ENCODE peak calls at places on chromosome 20, in eight cellular contexts. Q is upper lobe of right lung; B is tibial nerve; S is breast epithelium; U is fibroblast of lung; D is CD8-positive, alpha-beta T cell; F is mesendoderm; Z is CD8-positive, alpha-beta memory T cell. G is an unnamed sample.

GRCh38 chr20:38748863-38749153 is 548 bp downstream of the ACTR5 start:
- DNase-seq in U (no peak), S (no peak), F (peak), D (no peak), Q (no peak), Z (no peak), B (no peak), G (no peak)

GRCh38 chr20:41375846-41376245 is 9.2 kb upstream of the EMILIN3 start:
- DNase-seq in Z (no peak), U (no peak), S (no peak), F (no peak), B (no peak), D (no peak), Q (no peak), G (no peak)

GRCh38 chr20:2596673-2597279 is 55.7 kb upstream of the NOP56 start:
- DNase-seq in S (no peak), Z (no peak), F (no peak), Q (no peak), B (no peak), U (no peak), D (no peak), G (no peak)

GRCh38 chr20:22949710-22950109 is 85.4 kb upstream of the SSTR4 start:
- DNase-seq in B (no peak), F (no peak), D (no peak), S (no peak), Q (no peak), Z (no peak), U (no peak), G (no peak)

GRCh38 chr20:46703435-46703834 is 6.0 kb upstream of the SLC2A10 start:
- DNase-seq in Z (no peak), U (no peak), D (no peak), F (no peak), Q (no peak), B (no peak), S (no peak), G (no peak)

GRCh38 chr20:62355527-62356142 is 11.5 kb downstream of the LAMA5 start:
- DNase-seq in D (no peak), S (no peak), Z (no peak), B (no peak), F (peak), Q (no peak), U (no peak), G (peak)

GRCh38 chr20:64246616-64247311 is 8.8 kb upstream of the PCMTD2 start:
- DNase-seq in F (no peak), Z (no peak), S (no peak), D (no peak), Q (peak), U (no peak), B (no peak), G (no peak)

GRCh38 chr20:9930142-9930541 is 91.3 kb upstream of the PAK5 start:
- DNase-seq in U (no peak), B (no peak), D (no peak), F (no peak), S (no peak), Z (no peak), Q (no peak), G (no peak)

GRCh38 chr20:8095648-8096572 is 36.2 kb upstream of the PLCB1 start:
- DNase-seq in D (no peak), Q (no peak), Z (no peak), F (no peak), B (no peak), S (no peak), U (peak), G (no peak)

GRCh38 chr20:13449868-13450441 is 188.8 kb downstream of the TASP1 start:
- DNase-seq in Q (no peak), D (no peak), U (peak), Z (no peak), F (no peak), S (no peak), B (no peak), G (no peak)

GRCh38 chr20:61055642-61056041 is 196.4 kb upstream of the CDH4 start:
- DNase-seq in S (no peak), D (no peak), Q (no peak), B (peak), U (no peak), Z (no peak), F (no peak), G (no peak)

GRCh38 chr20:61903575-61904340 is 161.9 kb downstream of the TAF4 start:
- DNase-seq in U (no peak), D (no peak), S (no peak), Q (no peak), B (no peak), F (no peak), Z (no peak), G (no peak)

GRCh38 chr20:62854121-62854520 is 7.5 kb downstream of the TCFL5 start:
- DNase-seq in U (no peak), S (no peak), B (no peak), F (no peak), Z (no peak), Q (no peak), D (no peak), G (no peak)

GRCh38 chr20:3218307-3218988 is 9.2 kb downstream of the ITPA start:
- DNase-seq in F (peak), Z (peak), Q (peak), B (no peak), D (peak), U (peak), S (peak), G (no peak)

GRCh38 chr20:5065489-5066383 is 54.0 kb downstream of the PCNA start:
- DNase-seq in S (no peak), D (no peak), Q (peak), F (peak), U (peak), B (no peak), Z (no peak), G (peak)

GRCh38 chr20:62935204-62935967 is 2.6 kb upstream of the GID8 start:
- DNase-seq in U (no peak), B (no peak), D (no peak), Z (no peak), F (no peak), Q (peak), S (no peak), G (no peak)

GRCh38 chr20:43727980-43728590 is 1.3 kb upstream of the GTSF1L start:
- DNase-seq in D (no peak), U (peak), Z (peak), B (no peak), Q (no peak), S (no peak), F (no peak), G (no peak)

GRCh38 chr20:39880890-39881289 is 808.1 kb downstream of the MAFB start:
- DNase-seq in Z (no peak), F (peak), B (no peak), D (no peak), U (no peak), Q (no peak), S (no peak), G (no peak)

GRCh38 chr20:16312998-16313397 is 260.2 kb downstream of the KIF16B start:
- DNase-seq in D (no peak), F (no peak), Z (no peak), S (no peak), Q (no peak), U (no peak), B (no peak), G (no peak)

GRCh38 chr20:42587427-42587826 is 602.3 kb downstream of the PTPRT start:
- DNase-seq in B (no peak), Z (no peak), Q (no peak), F (peak), D (no peak), S (no peak), U (no peak), G (no peak)

GRCh38 chr20:63055575-63056235 is 48.9 kb upstream of the BHLHE23 start:
- DNase-seq in F (no peak), Z (no peak), Q (peak), U (no peak), B (no peak), D (no peak), S (no peak), G (peak)

GRCh38 chr20:40494238-40494637 is 194.8 kb downstream of the MAFB start:
- DNase-seq in B (no peak), U (no peak), Z (no peak), Q (no peak), S (no peak), F (no peak), D (no peak), G (no peak)

GRCh38 chr20:8807480-8808179 is 261.3 kb upstream of the PLCB4 start:
- DNase-seq in D (no peak), Q (no peak), U (no peak), S (no peak), B (no peak), F (no peak), Z (no peak), G (no peak)

GRCh38 chr20:45061244-45061643 is 39.7 kb downstream of the KCNS1 start:
- DNase-seq in U (peak), Q (no peak), B (no peak), D (no peak), S (no peak), Z (no peak), F (no peak), G (no peak)

GRCh38 chr20:38581013-38581412 is at the start of gene ADIG:
- DNase-seq in B (no peak), Z (no peak), F (no peak), S (peak), Q (no peak), U (no peak), D (no peak), G (peak)

GRCh38 chr20:8401491-8401890 is 269.4 kb downstream of the PLCB1 start:
- DNase-seq in F (peak), B (no peak), D (no peak), S (no peak), Q (no peak), Z (no peak), U (no peak), G (no peak)

GRCh38 chr20:31861346-31862156 is 8.8 kb downstream of the DUSP15 start:
- DNase-seq in S (no peak), Z (peak), B (no peak), F (peak), D (peak), U (peak), Q (peak), G (peak)

DNA sequence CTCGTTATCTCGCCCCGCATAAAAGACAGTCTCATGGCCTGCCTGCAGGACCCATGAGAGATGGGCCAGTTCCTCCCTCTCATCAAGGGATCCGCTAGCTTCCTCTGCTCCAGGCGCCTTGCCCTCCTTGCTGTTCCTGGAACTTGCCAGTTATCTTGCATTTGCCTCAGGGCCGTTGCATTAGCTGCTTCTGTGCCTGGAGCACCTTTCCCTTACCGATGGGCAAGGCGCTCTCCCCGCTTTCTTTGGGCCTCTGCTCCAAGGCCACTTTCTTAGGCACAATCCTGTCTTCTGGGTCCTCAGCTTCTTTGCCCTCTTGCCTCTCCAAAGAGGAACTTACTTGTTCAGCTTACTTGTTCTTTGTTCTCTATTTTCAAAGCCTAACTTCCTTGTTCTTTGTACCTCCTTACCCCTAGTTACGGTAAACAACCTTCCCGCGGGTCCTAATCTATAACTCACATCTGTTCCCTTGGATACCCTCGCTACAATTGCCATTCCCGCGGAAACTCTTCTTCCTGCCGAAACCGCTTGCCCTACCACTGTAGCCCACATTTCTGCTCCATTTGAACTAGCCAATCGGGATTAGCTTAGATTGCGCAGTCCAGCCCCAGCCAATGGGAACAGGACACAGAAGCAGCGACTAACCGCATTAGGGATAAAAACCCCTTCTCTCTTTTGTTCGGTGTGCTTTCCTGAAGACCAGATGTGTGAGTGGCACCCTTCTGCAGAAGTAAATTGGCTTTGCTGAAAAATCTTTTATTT is 887 bp upstream of the NSFL1C start:
- DNase-seq in D (no peak), U (no peak), Z (peak), S (peak), F (peak), Q (no peak), B (no peak), G (no peak)
- H3K27ac ChIP-seq in D (no peak), U (no peak), Z (peak), S (peak), F (no peak), Q (peak), B (peak), G (peak)

DNA sequence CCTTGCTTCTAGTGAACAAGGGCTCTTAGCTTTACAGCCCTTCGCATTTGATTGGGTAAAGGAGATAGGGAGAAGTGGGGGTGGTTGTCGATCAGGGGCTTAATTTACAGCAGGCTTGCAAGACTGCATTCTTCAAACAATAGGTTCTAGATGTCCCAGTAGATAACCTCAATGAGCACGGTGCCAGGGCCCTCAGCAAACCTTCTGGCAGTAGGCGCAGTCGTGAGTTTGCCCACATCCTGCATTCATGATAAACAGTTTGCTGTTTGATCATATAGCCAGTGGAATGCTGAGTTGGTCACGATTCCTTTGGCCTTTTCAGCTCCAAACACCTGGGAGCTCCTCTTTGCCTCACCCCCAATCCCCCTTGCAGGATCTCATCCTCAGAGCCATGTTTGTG is 27.5 kb downstream of the SUN5 start:
- DNase-seq in Z (peak), U (no peak), S (no peak), F (peak), D (no peak), Q (no peak), B (no peak), G (no peak)
- H3K27ac ChIP-seq in Z (no peak), U (no peak), S (no peak), F (no peak), D (no peak), Q (no peak), B (peak), G (no peak)

GRCh38 chr20:37350655-37351574 is 5.0 kb downstream of the SRC start:
- DNase-seq in U (no peak), Q (peak), B (no peak), F (peak), D (no peak), S (no peak), Z (no peak), G (no peak)

GRCh38 chr20:37349517-37350491 is 3.9 kb downstream of the SRC start:
- DNase-seq in B (no peak), F (no peak), D (no peak), Q (peak), Z (no peak), S (no peak), U (no peak), G (no peak)

GRCh38 chr20:37353285-37353849 is 7.4 kb downstream of the SRC start:
- DNase-seq in B (no peak), Q (peak), F (no peak), S (no peak), D (no peak), U (no peak), Z (no peak), G (no peak)

GRCh38 chr20:37352611-37352980 is 6.7 kb downstream of the SRC start:
- DNase-seq in S (no peak), D (no peak), Q (peak), Z (no peak), U (no peak), B (no peak), F (no peak), G (no peak)

GRCh38 chr20:37351689-37352610 is 6.0 kb downstream of the SRC start:
- DNase-seq in U (no peak), Z (no peak), S (no peak), B (no peak), F (no peak), Q (peak), D (no peak), G (no peak)
- H3K27ac ChIP-seq in U (no peak), Z (no peak), S (no peak), B (no peak), F (no peak), Q (no peak), D (no peak), G (no peak)

GRCh38 chr20:49885558-49886332 is 29.6 kb downstream of the SPATA2 start:
- DNase-seq in D (no peak), Q (no peak), Z (no peak), F (no peak), U (no peak), S (no peak), B (no peak), G (no peak)
- H3K27ac ChIP-seq in D (no peak), Q (no peak), Z (no peak), F (no peak), U (no peak), S (no peak), B (peak), G (peak)

GRCh38 chr20:50436052-50436656 is 74.0 kb upstream of the PTPN1 start:
- DNase-seq in U (no peak), B (no peak), D (no peak), F (no peak), Z (no peak), Q (no peak), S (no peak), G (no peak)
- H3K27ac ChIP-seq in U (no peak), B (peak), D (no peak), F (no peak), Z (no peak), Q (no peak), S (peak), G (no peak)

GRCh38 chr20:11247943-11248475 is 574.2 kb upstream of the JAG1 start:
- DNase-seq in S (no peak), Z (no peak), B (no peak), U (no peak), Q (no peak), F (no peak), D (no peak), G (no peak)
- H3K27ac ChIP-seq in S (no peak), Z (no peak), B (no peak), U (no peak), Q (no peak), F (no peak), D (no peak), G (no peak)

GRCh38 chr20:34240698-34241615 is at the start of gene ASIP:
- DNase-seq in B (no peak), Z (peak), Q (no peak), D (no peak), U (no peak), F (no peak), S (no peak), G (no peak)
- H3K27ac ChIP-seq in B (no peak), Z (no peak), Q (no peak), D (no peak), U (no peak), F (no peak), S (no peak), G (no peak)

GRCh38 chr20:33072813-33073212 is 6.6 kb upstream of the BPIFB4 start:
- DNase-seq in Q (no peak), F (no peak), D (no peak), S (no peak), B (no peak), Z (no peak), U (no peak), G (no peak)

GRCh38 chr20:33074675-33075074 is 4.8 kb upstream of the BPIFB4 start:
- DNase-seq in D (no peak), Z (no peak), U (no peak), F (no peak), Q (no peak), S (no peak), B (no peak), G (no peak)

GRCh38 chr20:33070413-33071053 is 8.9 kb upstream of the BPIFB4 start:
- DNase-seq in F (no peak), B (no peak), Q (peak), U (no peak), Z (no peak), D (no peak), S (no peak), G (no peak)

GRCh38 chr20:33071198-33071597 is 8.2 kb upstream of the BPIFB4 start:
- DNase-seq in B (no peak), Q (no peak), F (no peak), U (no peak), Z (no peak), D (no peak), S (no peak), G (no peak)

GRCh38 chr20:33072362-33072761 is 7.1 kb upstream of the BPIFB4 start:
- DNase-seq in Q (no peak), D (no peak), S (no peak), B (no peak), U (no peak), Z (no peak), F (no peak), G (no peak)
- H3K27ac ChIP-seq in Q (no peak), D (no peak), S (no peak), B (no peak), U (no peak), Z (no peak), F (no peak), G (no peak)